ENCODE peak calls at places on chromosomes 7 and 10, in ten cellular contexts. U, O, Q, F, W, D, R, L, S and H are unnamed samples.

GRCh38 chr10:94546616-94547175 is 1.1 kb downstream of the HELLS start:
- DNase-seq in U (no peak), O (peak), Q (peak), F (no peak), W (no peak), D (peak), R (peak), L (no peak), S (no peak), H (no peak)

GRCh38 chr10:930415-931325 is 835 bp downstream of the LARP4B start:
- DNase-seq in U (no peak), O (peak), Q (peak), F (no peak), W (peak), D (no peak), R (peak), L (peak), S (no peak), H (no peak)

GRCh38 chr7:18497082-18497481 is 1.5 kb downstream of the HDAC9 start:
- DNase-seq in U (no peak), O (no peak), Q (no peak), F (no peak), W (no peak), D (no peak), R (no peak), L (no peak), S (no peak), H (no peak)

GRCh38 chr10:97399843-97400545 is 1.1 kb downstream of the RRP12 start:
- DNase-seq in U (no peak), O (peak), Q (peak), F (no peak), W (peak), D (peak), R (peak), L (peak), S (no peak), H (no peak)

GRCh38 chr10:62803993-62804383 is 532 bp upstream of the ADO start:
- DNase-seq in U (no peak), O (no peak), Q (no peak), F (no peak), W (no peak), D (no peak), R (no peak), L (no peak), S (no peak), H (no peak)

GRCh38 chr7:47846117-47846836 is 102.0 kb downstream of the PKD1L1 start:
- DNase-seq in U (no peak), O (no peak), Q (peak), F (no peak), W (no peak), D (peak), R (peak), L (no peak), S (no peak), H (no peak)

GRCh38 chr7:29565186-29565540 is 1.5 kb downstream of the PRR15 start:
- DNase-seq in U (no peak), O (no peak), Q (no peak), F (no peak), W (no peak), D (no peak), R (peak), L (no peak), S (no peak), H (no peak)

GRCh38 chr7:95059842-95060313 is 152.5 kb downstream of the PPP1R9A start:
- DNase-seq in U (no peak), O (no peak), Q (no peak), F (no peak), W (no peak), D (no peak), R (peak), L (peak), S (no peak), H (no peak)

GRCh38 chr7:113008755-113009154 is 77.9 kb downstream of the GPR85 start:
- DNase-seq in U (no peak), O (no peak), Q (no peak), F (no peak), W (no peak), D (no peak), R (no peak), L (no peak), S (no peak), H (no peak)

GRCh38 chr7:75937958-75938786 is 23.2 kb downstream of the POR start:
- DNase-seq in U (peak), O (no peak), Q (peak), F (no peak), W (no peak), D (no peak), R (peak), L (peak), S (peak), H (peak)

GRCh38 chr10:60521974-60522405 is 132.3 kb upstream of the ANK3 start:
- DNase-seq in U (no peak), O (peak), Q (peak), F (no peak), W (peak), D (no peak), R (peak), L (no peak), S (no peak), H (no peak)

GRCh38 chr10:120077707-120078492 is 185.4 kb downstream of the SEC23IP start:
- DNase-seq in U (no peak), O (no peak), Q (no peak), F (no peak), W (peak), D (no peak), R (no peak), L (no peak), S (no peak), H (no peak)

GRCh38 chr7:105990726-105991465 is 27.8 kb downstream of the CDHR3 start:
- DNase-seq in U (no peak), O (no peak), Q (no peak), F (no peak), W (no peak), D (no peak), R (peak), L (peak), S (no peak), H (no peak)

GRCh38 chr10:131980321-131980720 is 1.4 kb downstream of the BNIP3 start:
- DNase-seq in U (no peak), O (no peak), Q (no peak), F (no peak), W (no peak), D (no peak), R (no peak), L (no peak), S (no peak), H (no peak)

GRCh38 chr7:130151591-130152269 is 53.5 kb downstream of the TMEM209 start:
- DNase-seq in U (no peak), O (no peak), Q (peak), F (no peak), W (peak), D (no peak), R (peak), L (no peak), S (no peak), H (no peak)

GRCh38 chr10:132516771-132517725 is 20.5 kb upstream of the INPP5A start:
- DNase-seq in U (no peak), O (no peak), Q (peak), F (no peak), W (no peak), D (peak), R (peak), L (peak), S (peak), H (peak)

GRCh38 chr10:119479048-119479394 is 63.5 kb downstream of the RGS10 start:
- DNase-seq in U (no peak), O (no peak), Q (peak), F (no peak), W (no peak), D (no peak), R (no peak), L (no peak), S (peak), H (no peak)

GRCh38 chr10:34666008-34666700 is 148.9 kb downstream of the PARD3 start:
- DNase-seq in U (no peak), O (peak), Q (peak), F (peak), W (no peak), D (peak), R (peak), L (peak), S (peak), H (peak)

GRCh38 chr10:117112220-117112619 is 25.9 kb downstream of the VAX1 start:
- DNase-seq in U (no peak), O (no peak), Q (no peak), F (no peak), W (no peak), D (no peak), R (no peak), L (no peak), S (no peak), H (no peak)

GRCh38 chr10:72800000-72800740 is 93.4 kb upstream of the OIT3 start:
- DNase-seq in U (no peak), O (no peak), Q (no peak), F (no peak), W (no peak), D (no peak), R (peak), L (no peak), S (no peak), H (no peak)

GRCh38 chr10:67612577-67613537 is 83.1 kb downstream of the CTNNA3 start:
- DNase-seq in U (no peak), O (peak), Q (peak), F (no peak), W (peak), D (no peak), R (peak), L (no peak), S (no peak), H (peak)

GRCh38 chr7:79692015-79692414 is 238.5 kb upstream of the MAGI2 start:
- DNase-seq in U (no peak), O (no peak), Q (peak), F (no peak), W (no peak), D (no peak), R (peak), L (no peak), S (no peak), H (no peak)

GRCh38 chr7:134328900-134329299 is 12.2 kb upstream of the SLC35B4 start:
- DNase-seq in U (no peak), O (peak), Q (no peak), F (no peak), W (no peak), D (no peak), R (no peak), L (no peak), S (no peak), H (no peak)

GRCh38 chr7:81299272-81299671 is 380.4 kb upstream of the SEMA3C start:
- DNase-seq in U (no peak), O (no peak), Q (peak), F (peak), W (no peak), D (peak), R (peak), L (no peak), S (no peak), H (peak)

GRCh38 chr7:129830949-129831348 is 121.8 kb downstream of the UBE2H start:
- DNase-seq in U (no peak), O (no peak), Q (no peak), F (no peak), W (no peak), D (no peak), R (no peak), L (no peak), S (no peak), H (no peak)

GRCh38 chr7:106793015-106793651 is 71.9 kb upstream of the PIK3CG start:
- DNase-seq in U (no peak), O (peak), Q (no peak), F (peak), W (peak), D (no peak), R (peak), L (no peak), S (no peak), H (no peak)

GRCh38 chr10:91126471-91126870 is 94.0 kb upstream of the PCGF5 start:
- DNase-seq in U (no peak), O (no peak), Q (no peak), F (no peak), W (no peak), D (no peak), R (no peak), L (no peak), S (no peak), H (no peak)

GRCh38 chr7:124737760-124738159 is 27.8 kb downstream of the GPR37 start:
- DNase-seq in U (no peak), O (no peak), Q (no peak), F (no peak), W (no peak), D (no peak), R (no peak), L (no peak), S (no peak), H (no peak)

GRCh38 chr10:106502651-106503050 is 661.9 kb downstream of the SORCS1 start:
- DNase-seq in U (no peak), O (no peak), Q (no peak), F (no peak), W (no peak), D (no peak), R (no peak), L (no peak), S (no peak), H (no peak)

GRCh38 chr10:30645340-30645827 is 15.8 kb upstream of the LYZL2 start:
- DNase-seq in U (no peak), O (peak), Q (peak), F (no peak), W (peak), D (no peak), R (peak), L (peak), S (peak), H (no peak)